ENCODE peak calls at places on chromosomes 11 and 22, in six cellular contexts. A is IMR-90, G is fibroblast of lung, I is HCT116, V is neuronal stem cell, P is neural progenitor cell. C is an unnamed sample.

GRCh38 chr11:119339581-119340334 is 925 bp downstream of the C1QTNF5 start:
- DNase-seq in A (no peak), G (peak; percentile 42), I (no peak), V (peak; percentile 82), P (peak; percentile 94), C (peak; percentile 66)

GRCh38 chr11:58829736-58830135 is 14.8 kb downstream of the GLYATL2 start:
- DNase-seq in A (peak; percentile 78), G (peak; percentile 77), I (no peak), V (no peak), P (no peak), C (no peak)

GRCh38 chr22:49181942-49182341 is 645.7 kb downstream of the BRD1 start:
- DNase-seq in A (no peak), G (no peak), I (no peak), V (no peak), P (no peak), C (no peak)

GRCh38 chr11:109590782-109591181 is 168.8 kb downstream of the C11orf87 start:
- DNase-seq in A (no peak), G (peak; percentile 17), I (no peak), V (no peak), P (no peak), C (no peak)

GRCh38 chr11:126490261-126490660 is 134.8 kb downstream of the ST3GAL4 start:
- DNase-seq in A (no peak), G (no peak), I (no peak), V (no peak), P (no peak), C (no peak)

GRCh38 chr11:44096360-44097188 is 1.1 kb downstream of the EXT2 start:
- DNase-seq in A (peak; percentile 21), G (peak; percentile 54), I (no peak), V (no peak), P (no peak), C (peak; percentile 20)

GRCh38 chr11:72375241-72375640 is 59.1 kb downstream of the CLPB start:
- DNase-seq in A (no peak), G (no peak), I (no peak), V (no peak), P (no peak), C (no peak)

GRCh38 chr11:64854534-64855502 is 10.4 kb upstream of the CDC42BPG start:
- DNase-seq in A (peak; percentile 91), G (peak; percentile 93), I (peak; percentile 91), V (no peak), P (no peak), C (peak; percentile 94)

GRCh38 chr11:45472713-45473317 is 186.7 kb upstream of the SYT13 start:
- DNase-seq in A (no peak), G (no peak), I (no peak), V (no peak), P (no peak), C (no peak)

GRCh38 chr22:31272522-31273446 is 19.5 kb downstream of the PIK3IP1 start:
- DNase-seq in A (peak; percentile 67), G (peak; percentile 39), I (peak; percentile 32), V (peak; percentile 52), P (peak; percentile 89), C (peak; percentile 75)

GRCh38 chr22:48309115-48309705 is 1518.5 kb downstream of the BRD1 start:
- DNase-seq in A (no peak), G (no peak), I (no peak), V (no peak), P (no peak), C (no peak)

GRCh38 chr11:130675917-130676316 is 227.5 kb downstream of the ADAMTS15 start:
- DNase-seq in A (no peak), G (no peak), I (no peak), V (no peak), P (no peak), C (no peak)

GRCh38 chr22:38465673-38466490 is 2.0 kb upstream of the KDELR3 start:
- DNase-seq in A (no peak), G (no peak), I (no peak), V (no peak), P (no peak), C (no peak)

GRCh38 chr11:67492801-67493547 is 10.1 kb downstream of the AIP start:
- DNase-seq in A (no peak), G (no peak), I (no peak), V (no peak), P (no peak), C (no peak)

GRCh38 chr11:698493-699115 is 3.0 kb downstream of the TMEM80 start:
- DNase-seq in A (no peak), G (no peak), I (no peak), V (no peak), P (no peak), C (peak; percentile 33)

GRCh38 chr22:37273126-37273845 is 9.0 kb upstream of the CYTH4 start:
- DNase-seq in A (peak; percentile 79), G (peak; percentile 88), I (no peak), V (no peak), P (no peak), C (peak; percentile 74)

GRCh38 chr11:31652528-31652927 is 143.0 kb downstream of the ELP4 start:
- DNase-seq in A (no peak), G (no peak), I (no peak), V (no peak), P (no peak), C (no peak)

GRCh38 chr11:114259551-114259983 is 36.6 kb upstream of the NNMT start:
- DNase-seq in A (no peak), G (no peak), I (no peak), V (no peak), P (no peak), C (no peak)

GRCh38 chr11:83918471-83918870 is 632.3 kb upstream of the CCDC90B start:
- DNase-seq in A (no peak), G (peak; percentile 23), I (no peak), V (no peak), P (no peak), C (no peak)

GRCh38 chr11:36373040-36374010 is 77.2 kb downstream of the PRR5L start:
- DNase-seq in A (no peak), G (peak; percentile 54), I (no peak), V (no peak), P (no peak), C (no peak)

GRCh38 chr22:35703861-35704584 is 13.6 kb upstream of the APOL5 start:
- DNase-seq in A (peak; percentile 6), G (peak; percentile 46), I (no peak), V (no peak), P (no peak), C (peak; percentile 18)

GRCh38 chr22:28012811-28013460 is 93.9 kb upstream of the PITPNB start:
- DNase-seq in A (no peak), G (no peak), I (no peak), V (no peak), P (no peak), C (no peak)

GRCh38 chr11:104653011-104653806 is 245.1 kb downstream of the CASP12 start:
- DNase-seq in A (no peak), G (peak; percentile 71), I (no peak), V (no peak), P (no peak), C (peak; percentile 50)

GRCh38 chr22:46998346-46998745 is 235.9 kb downstream of the TBC1D22A start:
- DNase-seq in A (no peak), G (no peak), I (no peak), V (no peak), P (no peak), C (no peak)

GRCh38 chr22:19260194-19260593 is 31.3 kb downstream of the CLTCL1 start:
- DNase-seq in A (no peak), G (no peak), I (no peak), V (no peak), P (no peak), C (no peak)

GRCh38 chr11:45652781-45653180 is 12.6 kb downstream of the CHST1 start:
- DNase-seq in A (peak; percentile 52), G (peak; percentile 36), I (no peak), V (no peak), P (peak; percentile 2), C (no peak)

GRCh38 chr11:76577199-76577920 is 93.2 kb downstream of the LRRC32 start:
- DNase-seq in A (peak; percentile 77), G (peak; percentile 85), I (no peak), V (no peak), P (no peak), C (peak; percentile 90)
- H3K9ac ChIP-seq in A (no peak overlapping the region), G (no peak overlapping the region), I (no peak overlapping the region), V (no peak overlapping the region), P (no peak overlapping the region), C (no peak overlapping the region)

GRCh38 chr22:42994917-42995562 is 19.9 kb downstream of the PACSIN2 start:
- DNase-seq in A (peak; percentile 94), G (peak; percentile 94), I (no peak), V (no peak), P (no peak), C (peak; percentile 96)
- H3K9ac ChIP-seq in A (peak overlapping the region; percentile 90), G (no peak overlapping the region), I (no peak overlapping the region), V (no peak overlapping the region), P (no peak overlapping the region), C (peak overlapping the region; percentile 81)

GRCh38 chr22:45608763-45609180 is 62.9 kb upstream of the ATXN10 start:
- DNase-seq in A (peak; percentile 86), G (peak; percentile 98), I (peak; percentile 48), V (no peak), P (no peak), C (peak; percentile 44)
- H3K9ac ChIP-seq in A (no peak overlapping the region), G (no peak overlapping the region), I (peak overlapping the region; percentile 28), V (no peak overlapping the region), P (no peak overlapping the region), C (no peak overlapping the region)

DNA sequence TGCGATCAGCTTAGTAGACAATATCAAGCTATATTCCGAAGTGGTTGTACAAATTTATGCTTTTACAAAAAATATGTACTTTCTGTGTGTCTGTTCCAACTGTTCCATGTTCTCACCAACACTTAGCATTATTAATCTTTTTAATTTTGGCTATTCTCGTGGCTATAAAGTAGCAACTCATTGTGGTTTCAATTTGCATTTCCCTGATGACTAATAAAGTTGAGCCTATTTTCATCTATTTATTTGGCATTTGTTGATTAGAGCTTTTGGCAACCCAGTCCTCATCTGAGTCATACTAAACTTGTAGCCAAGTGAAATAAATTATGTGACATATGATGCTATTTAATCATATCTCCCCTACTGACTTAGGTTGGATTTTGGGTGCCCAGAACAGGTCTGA is 115.9 kb downstream of the FBXO7 start:
- DNase-seq in A (peak; percentile 63), G (peak; percentile 88), I (no peak), V (no peak), P (no peak), C (peak; percentile 70)
- H3K9ac ChIP-seq in A (no peak overlapping the region), G (no peak overlapping the region), I (no peak overlapping the region), V (no peak overlapping the region), P (no peak overlapping the region), C (no peak overlapping the region)

GRCh38 chr11:115745545-115746265 is 241.5 kb upstream of the CADM1 start:
- DNase-seq in A (no peak), G (no peak), I (no peak), V (no peak), P (peak; percentile 36), C (no peak)
- H3K9ac ChIP-seq in A (no peak overlapping the region), G (no peak overlapping the region), I (no peak overlapping the region), V (no peak overlapping the region), P (no peak overlapping the region), C (no peak overlapping the region)

GRCh38 chr11:34978236-34979191 is 62.1 kb downstream of the PDHX start:
- DNase-seq in A (no peak), G (peak; percentile 57), I (no peak), V (no peak), P (peak; percentile 8), C (peak; percentile 42)
- H3K9ac ChIP-seq in A (peak overlapping the region; percentile 78), G (no peak overlapping the region), I (peak overlapping the region; percentile 5), V (no peak overlapping the region), P (no peak overlapping the region), C (peak overlapping the region; percentile 71)